ENCODE peak calls at places on chromosomes 12 and 14, in five cellular contexts. One of them, this sample, is unnamed.
A peak's percentile ranks its signal among the peaks of the same experiment; 100 is the strongest.

GRCh38 chr12:62772556-62772955 is 162.4 kb downstream of the PPM1H start:
- DNase-seq in PC-3: peak; percentile 14
- DNase-seq in GM23248: peak; percentile 22
- DNase-seq in OCI-LY7: no peak
- DNase-seq in HCT116: no peak
- DNase-seq in this sample: no peak

GRCh38 chr12:91622981-91623380 is 440.4 kb upstream of the DCN start:
- DNase-seq in HCT116: no peak
- DNase-seq in OCI-LY7: no peak
- DNase-seq in PC-3: no peak
- DNase-seq in GM23248: no peak
- DNase-seq in this sample: no peak

GRCh38 chr12:15001733-15002471 is 29.1 kb downstream of the PDE6H start:
- DNase-seq in OCI-LY7: no peak
- DNase-seq in GM23248: peak; percentile 38
- DNase-seq in PC-3: no peak
- DNase-seq in HCT116: no peak
- DNase-seq in this sample: no peak

GRCh38 chr14:83860757-83861156 is 1669.2 kb upstream of the FLRT2 start:
- DNase-seq in HCT116: no peak
- DNase-seq in PC-3: no peak
- DNase-seq in OCI-LY7: no peak
- DNase-seq in GM23248: no peak
- DNase-seq in this sample: no peak

GRCh38 chr12:80033457-80033856 is 65.9 kb upstream of the OTOGL start:
- DNase-seq in PC-3: peak; percentile 89
- DNase-seq in HCT116: no peak
- DNase-seq in OCI-LY7: no peak
- DNase-seq in GM23248: peak; percentile 78
- DNase-seq in this sample: no peak

GRCh38 chr14:96108061-96108795 is 69.1 kb downstream of the C14orf132 start:
- DNase-seq in HCT116: no peak
- DNase-seq in GM23248: no peak
- DNase-seq in OCI-LY7: no peak
- DNase-seq in PC-3: no peak
- DNase-seq in this sample: no peak

GRCh38 chr14:42854061-42854460 is 1247.4 kb downstream of the LRFN5 start:
- DNase-seq in OCI-LY7: no peak
- DNase-seq in GM23248: no peak
- DNase-seq in HCT116: no peak
- DNase-seq in PC-3: no peak
- DNase-seq in this sample: no peak

GRCh38 chr12:54392485-54393349 is 8.2 kb upstream of the ZNF385A start:
- DNase-seq in PC-3: no peak
- DNase-seq in GM23248: no peak
- DNase-seq in HCT116: no peak
- DNase-seq in OCI-LY7: no peak
- DNase-seq in this sample: no peak

GRCh38 chr12:9699269-9699897 is 29.9 kb downstream of the CLEC2D start:
- DNase-seq in OCI-LY7: no peak
- DNase-seq in PC-3: no peak
- DNase-seq in HCT116: no peak
- DNase-seq in GM23248: no peak
- DNase-seq in this sample: no peak

GRCh38 chr12:114799574-114800487 is 115.9 kb upstream of the TBX3 start:
- DNase-seq in PC-3: no peak
- DNase-seq in HCT116: peak; percentile 58
- DNase-seq in OCI-LY7: no peak
- DNase-seq in GM23248: peak; percentile 32
- DNase-seq in this sample: no peak

GRCh38 chr12:68450947-68451260 is 118.7 kb upstream of the MDM1 start:
- DNase-seq in PC-3: no peak
- DNase-seq in GM23248: peak; percentile 8
- DNase-seq in HCT116: no peak
- DNase-seq in OCI-LY7: no peak
- DNase-seq in this sample: no peak

GRCh38 chr12:89525002-89525823 is 617 bp upstream of the GALNT4 start:
- DNase-seq in PC-3: peak; percentile 42
- DNase-seq in GM23248: peak; percentile 64
- DNase-seq in HCT116: no peak
- DNase-seq in OCI-LY7: peak; percentile 71
- DNase-seq in this sample: peak; percentile 73

GRCh38 chr14:48008646-48009045 is 333.2 kb upstream of the MDGA2 start:
- DNase-seq in HCT116: no peak
- DNase-seq in GM23248: no peak
- DNase-seq in PC-3: no peak
- DNase-seq in OCI-LY7: no peak
- DNase-seq in this sample: no peak

GRCh38 chr14:37973031-37973908 is 234.4 kb upstream of the SSTR1 start:
- DNase-seq in GM23248: peak; percentile 54
- DNase-seq in OCI-LY7: no peak
- DNase-seq in HCT116: no peak
- DNase-seq in PC-3: no peak
- DNase-seq in this sample: no peak

GRCh38 chr12:2110841-2111566 is 58.2 kb downstream of the CACNA1C start:
- DNase-seq in PC-3: no peak
- DNase-seq in GM23248: no peak
- DNase-seq in HCT116: no peak
- DNase-seq in OCI-LY7: no peak
- DNase-seq in this sample: no peak

GRCh38 chr12:116525418-116526001 is 33.7 kb upstream of the MAP1LC3B2 start:
- DNase-seq in HCT116: peak; percentile 80
- DNase-seq in OCI-LY7: no peak
- DNase-seq in PC-3: peak; percentile 97
- DNase-seq in GM23248: peak; percentile 96
- DNase-seq in this sample: no peak

GRCh38 chr14:91372680-91373495 is 44.7 kb downstream of the CCDC88C start:
- DNase-seq in HCT116: no peak
- DNase-seq in GM23248: no peak
- DNase-seq in PC-3: no peak
- DNase-seq in OCI-LY7: peak; percentile 71
- DNase-seq in this sample: peak; percentile 70

GRCh38 chr14:103688441-103688840 is 26.8 kb downstream of the XRCC3 start:
- DNase-seq in GM23248: peak; percentile 55
- DNase-seq in OCI-LY7: no peak
- DNase-seq in PC-3: no peak
- DNase-seq in HCT116: no peak
- DNase-seq in this sample: no peak

GRCh38 chr12:62785941-62786559 is 148.9 kb downstream of the PPM1H start:
- DNase-seq in HCT116: peak; percentile 86
- DNase-seq in OCI-LY7: no peak
- DNase-seq in PC-3: peak; percentile 98
- DNase-seq in GM23248: peak; percentile 94
- DNase-seq in this sample: no peak

GRCh38 chr12:11981174-11981733 is 89.5 kb upstream of the BCL2L14 start:
- DNase-seq in OCI-LY7: no peak
- DNase-seq in PC-3: peak; percentile 62
- DNase-seq in HCT116: no peak
- DNase-seq in GM23248: peak; percentile 82
- DNase-seq in this sample: no peak

GRCh38 chr14:70754989-70755388 is 54.3 kb downstream of the MAP3K9 start:
- DNase-seq in HCT116: peak; percentile 74
- DNase-seq in PC-3: peak; percentile 98
- DNase-seq in OCI-LY7: no peak
- DNase-seq in GM23248: peak; percentile 7
- DNase-seq in this sample: no peak

GRCh38 chr12:52278530-52278929 is 4.1 kb downstream of the KRT86 start:
- DNase-seq in GM23248: no peak
- DNase-seq in HCT116: no peak
- DNase-seq in PC-3: peak; percentile 66
- DNase-seq in OCI-LY7: no peak
- DNase-seq in this sample: no peak

GRCh38 chr14:73462078-73462715 is 3.9 kb upstream of the NUMB start:
- DNase-seq in OCI-LY7: no peak
- DNase-seq in PC-3: no peak
- DNase-seq in HCT116: no peak
- DNase-seq in GM23248: peak; percentile 64
- DNase-seq in this sample: peak; percentile 62

GRCh38 chr12:93913845-93914244 is 234.5 kb upstream of the PLXNC1 start:
- DNase-seq in PC-3: no peak
- DNase-seq in OCI-LY7: no peak
- DNase-seq in HCT116: no peak
- DNase-seq in GM23248: peak; percentile 79
- DNase-seq in this sample: no peak

GRCh38 chr12:108215458-108215857 is 86.4 kb downstream of the WSCD2 start:
- DNase-seq in PC-3: no peak
- DNase-seq in GM23248: no peak
- DNase-seq in OCI-LY7: no peak
- DNase-seq in HCT116: no peak
- DNase-seq in this sample: no peak

GRCh38 chr12:27534060-27534764 is 10.2 kb downstream of the PPFIBP1 start:
- DNase-seq in OCI-LY7: peak; percentile 81
- DNase-seq in HCT116: no peak
- DNase-seq in PC-3: no peak
- DNase-seq in GM23248: no peak
- DNase-seq in this sample: no peak

GRCh38 chr12:104910196-104910840 is 47.8 kb downstream of the SLC41A2 start:
- DNase-seq in HCT116: no peak
- DNase-seq in GM23248: peak; percentile 72
- DNase-seq in PC-3: peak; percentile 62
- DNase-seq in OCI-LY7: no peak
- DNase-seq in this sample: no peak

DNA sequence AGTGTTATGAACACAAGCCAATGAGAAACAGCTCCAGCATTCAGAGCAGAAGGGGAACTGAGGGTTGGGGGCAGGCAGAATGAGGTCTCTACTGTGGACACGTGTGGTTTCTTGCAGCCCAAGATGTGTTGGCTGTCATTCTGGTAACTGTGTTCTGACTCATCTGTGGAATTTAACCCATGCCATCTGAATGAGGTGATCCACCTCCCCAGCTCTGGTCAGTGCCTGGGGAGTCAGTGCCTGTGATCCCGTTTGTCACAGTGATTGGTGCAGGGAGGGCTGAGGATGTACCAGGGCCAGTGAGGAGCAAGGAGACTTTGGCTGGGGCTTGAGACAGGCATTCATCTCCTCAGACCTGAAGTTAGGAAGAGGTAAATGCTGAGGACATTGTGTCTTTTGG is 216.8 kb downstream of the MSRB3 start:
- DNase-seq in PC-3: peak; percentile 71
- DNase-seq in GM23248: peak; percentile 77
- DNase-seq in OCI-LY7: no peak
- DNase-seq in HCT116: peak; percentile 88
- DNase-seq in this sample: no peak
- TF ChIP-seq EZH2phosphoT487 in PC-3: no peak
- TF ChIP-seq EZH2phosphoT487 in GM23248: no peak
- TF ChIP-seq EZH2phosphoT487 in OCI-LY7: no peak
- TF ChIP-seq EZH2phosphoT487 in HCT116: no peak
- TF ChIP-seq EZH2phosphoT487 in this sample: no peak

GRCh38 chr14:23076785-23077408 is 18.0 kb downstream of the ACIN1 start:
- DNase-seq in HCT116: no peak
- DNase-seq in GM23248: peak; percentile 59
- DNase-seq in PC-3: peak; percentile 62
- DNase-seq in OCI-LY7: peak; percentile 57
- DNase-seq in this sample: peak; percentile 48
- TF ChIP-seq EZH2phosphoT487 in HCT116: no peak
- TF ChIP-seq EZH2phosphoT487 in GM23248: no peak
- TF ChIP-seq EZH2phosphoT487 in PC-3: no peak
- TF ChIP-seq EZH2phosphoT487 in OCI-LY7: no peak
- TF ChIP-seq EZH2phosphoT487 in this sample: no peak

DNA sequence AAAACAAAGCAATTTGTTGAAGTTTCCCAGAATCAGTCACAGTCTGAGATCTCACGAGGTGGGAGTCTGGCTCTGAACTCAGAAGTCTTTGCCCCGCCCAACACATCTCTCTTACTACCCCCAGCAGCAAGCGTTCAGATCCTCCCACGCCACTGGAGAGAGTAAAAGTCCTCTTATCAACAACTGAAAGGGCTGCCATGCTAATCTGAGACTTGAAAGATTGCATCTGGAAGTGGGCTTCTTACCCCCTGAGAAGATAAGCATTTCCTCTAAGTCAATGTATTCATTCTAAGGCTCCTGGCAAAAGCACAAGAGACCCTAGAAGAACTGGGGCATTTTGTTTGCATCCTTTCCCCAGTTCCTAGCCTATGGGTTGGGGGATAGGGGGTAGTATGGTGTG is 34.1 kb upstream of the STON2 start:
- DNase-seq in PC-3: no peak
- DNase-seq in GM23248: no peak
- DNase-seq in HCT116: no peak
- DNase-seq in OCI-LY7: no peak
- DNase-seq in this sample: no peak
- TF ChIP-seq EZH2phosphoT487 in PC-3: no peak
- TF ChIP-seq EZH2phosphoT487 in GM23248: no peak
- TF ChIP-seq EZH2phosphoT487 in HCT116: no peak
- TF ChIP-seq EZH2phosphoT487 in OCI-LY7: no peak
- TF ChIP-seq EZH2phosphoT487 in this sample: no peak

DNA sequence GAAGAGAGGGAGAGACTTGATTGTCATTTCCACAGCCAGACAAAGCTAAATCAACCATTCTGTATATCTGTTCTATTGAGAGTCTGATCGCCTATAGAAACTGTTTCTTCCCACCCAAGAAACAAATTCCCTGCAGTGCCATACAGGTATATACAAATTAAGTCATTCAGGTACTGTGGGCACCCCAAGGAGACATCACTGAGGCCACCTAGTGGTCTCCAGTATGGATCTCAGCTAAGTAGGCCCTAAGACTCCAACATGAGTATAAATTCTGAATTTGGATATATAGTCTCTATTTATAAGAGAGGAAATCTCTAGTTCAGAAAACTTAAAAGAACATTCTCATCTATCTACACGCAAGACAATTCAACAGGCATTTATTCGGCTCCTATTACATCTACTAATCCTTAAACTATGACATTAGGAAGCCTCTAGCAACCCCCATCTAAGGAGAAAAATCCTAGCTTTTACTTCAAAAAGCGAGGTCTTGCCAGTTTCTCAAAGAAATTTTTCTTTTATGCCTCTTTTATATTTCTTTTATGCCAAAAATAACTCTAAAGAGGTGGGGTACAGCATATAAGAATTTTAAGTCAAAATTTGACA is 62.6 kb downstream of the DCAF5 start:
- DNase-seq in GM23248: peak; percentile 64
- DNase-seq in HCT116: peak; percentile 45
- DNase-seq in PC-3: peak; percentile 82
- DNase-seq in OCI-LY7: peak; percentile 33
- DNase-seq in this sample: peak; percentile 32
- TF ChIP-seq EZH2phosphoT487 in GM23248: no peak
- TF ChIP-seq EZH2phosphoT487 in HCT116: no peak
- TF ChIP-seq EZH2phosphoT487 in PC-3: no peak
- TF ChIP-seq EZH2phosphoT487 in OCI-LY7: no peak
- TF ChIP-seq EZH2phosphoT487 in this sample: no peak

DNA sequence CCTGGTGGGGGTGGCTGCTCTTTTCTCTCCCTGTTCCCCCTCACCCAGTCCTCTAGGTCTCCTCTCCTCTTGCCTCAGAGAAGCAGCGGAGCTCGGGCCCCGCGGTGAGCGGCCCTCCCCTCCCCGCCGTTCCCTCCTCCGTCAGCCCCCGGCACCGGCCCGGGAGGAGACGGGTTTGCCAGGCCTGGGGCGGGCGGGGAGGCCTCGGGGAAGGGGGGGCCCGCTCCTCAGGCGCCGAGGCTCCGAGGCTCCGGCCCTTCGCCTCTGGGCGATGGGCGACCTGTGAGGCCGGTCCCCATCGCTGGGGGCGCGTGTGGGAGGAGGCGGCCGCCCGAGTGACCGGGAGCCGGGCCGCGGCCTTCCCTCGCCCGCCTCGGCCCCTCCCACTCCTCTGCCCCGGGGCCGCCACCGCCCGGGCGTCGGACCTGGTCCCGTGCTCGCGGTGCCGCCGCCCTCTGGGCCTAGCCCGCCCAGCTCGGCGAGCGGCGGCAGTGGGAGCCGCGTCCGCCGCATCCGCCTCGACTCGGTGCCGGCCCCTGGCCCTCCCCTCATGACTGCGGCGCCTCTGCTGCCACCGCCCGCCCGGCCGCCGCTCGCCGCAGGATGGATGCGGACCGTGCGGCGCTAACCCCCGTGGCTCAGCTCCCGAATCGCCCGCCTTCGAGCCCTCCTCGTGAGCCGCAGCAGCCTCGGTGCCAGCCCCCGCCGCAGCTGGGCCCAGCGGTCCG is 458 bp downstream of the WNK1 start:
- DNase-seq in GM23248: peak; percentile 79
- DNase-seq in PC-3: peak; percentile 36
- DNase-seq in HCT116: no peak
- DNase-seq in OCI-LY7: peak; percentile 72
- DNase-seq in this sample: peak; percentile 84
- TF ChIP-seq EZH2phosphoT487 in GM23248: no peak
- TF ChIP-seq EZH2phosphoT487 in PC-3: no peak
- TF ChIP-seq EZH2phosphoT487 in HCT116: no peak
- TF ChIP-seq EZH2phosphoT487 in OCI-LY7: no peak
- TF ChIP-seq EZH2phosphoT487 in this sample: no peak

This sample was measured in SK-N-SH.